ENCODE peak calls at places on chromosomes 7 and 10, in six cellular contexts. K is IMR-90, F is A549, X is HepG2, D is GM12878, Z is SK-N-SH. M is an unnamed sample.

GRCh38 chr7:89966100-89966499 is 188.2 kb upstream of the STEAP1 start:
- DNase-seq in X (no peak), Z (no peak), D (no peak), K (no peak), F (no peak), M (no peak)

GRCh38 chr7:49639068-49639593 is 134.3 kb upstream of the VWC2 start:
- DNase-seq in D (no peak), Z (no peak), K (no peak), F (no peak), X (no peak), M (no peak)

GRCh38 chr10:21173433-21173963 is 276.4 kb upstream of the NEBL start:
- DNase-seq in Z (peak), X (no peak), K (no peak), D (no peak), F (no peak), M (no peak)

GRCh38 chr10:83922246-83922860 is 217.0 kb upstream of the GHITM start:
- DNase-seq in Z (no peak), X (no peak), K (no peak), D (no peak), F (no peak), M (no peak)

GRCh38 chr7:27176343-27176731 is 2.2 kb upstream of the HOXA10 start:
- DNase-seq in F (no peak), Z (no peak), D (no peak), K (no peak), X (no peak), M (no peak)

GRCh38 chr10:52212802-52213510 is 101.1 kb upstream of the DKK1 start:
- DNase-seq in D (no peak), K (no peak), F (no peak), X (peak), Z (no peak), M (no peak)

GRCh38 chr10:31187607-31188210 is 131.3 kb upstream of the ZEB1 start:
- DNase-seq in K (no peak), F (no peak), D (no peak), Z (no peak), X (no peak), M (no peak)

GRCh38 chr7:42348627-42349026 is 111.6 kb upstream of the GLI3 start:
- DNase-seq in Z (peak), D (no peak), F (no peak), X (no peak), K (no peak), M (no peak)

GRCh38 chr10:130771491-130771890 is 540.0 kb downstream of the TCERG1L start:
- DNase-seq in X (no peak), F (no peak), K (no peak), D (no peak), Z (peak), M (no peak)

GRCh38 chr7:133977409-133978274 is 149.5 kb upstream of the LRGUK start:
- DNase-seq in K (no peak), X (no peak), Z (no peak), D (no peak), F (no peak), M (no peak)

GRCh38 chr10:100743626-100744135 is 1.7 kb upstream of the PAX2 start:
- DNase-seq in X (peak), F (peak), Z (peak), K (peak), D (no peak), M (peak)

GRCh38 chr10:110042181-110042580 is 34.4 kb downstream of the ADD3 start:
- DNase-seq in F (no peak), K (peak), X (no peak), D (no peak), Z (no peak), M (no peak)

GRCh38 chr10:48469516-48470020 is 135.3 kb downstream of the ARHGAP22 start:
- DNase-seq in D (no peak), K (no peak), Z (peak), X (no peak), F (no peak), M (no peak)

GRCh38 chr10:93445097-93445960 is 36.8 kb downstream of the MYOF start:
- DNase-seq in F (peak), X (peak), K (peak), Z (peak), D (no peak), M (peak)

GRCh38 chr10:97574374-97575100 is 2.0 kb downstream of the ANKRD2 start:
- DNase-seq in K (peak), F (peak), X (peak), Z (peak), D (no peak), M (no peak)

GRCh38 chr10:82228701-82229100 is 353.7 kb downstream of the NRG3 start:
- DNase-seq in Z (no peak), K (no peak), X (no peak), D (no peak), F (no peak), M (no peak)

GRCh38 chr7:44077061-44077460 is 5.3 kb downstream of the POLM start:
- DNase-seq in F (no peak), K (no peak), D (no peak), Z (no peak), X (no peak), M (no peak)

GRCh38 chr10:11338160-11338844 is 273.1 kb downstream of the USP6NL start:
- DNase-seq in D (no peak), Z (no peak), F (no peak), K (no peak), X (no peak), M (no peak)
- H3K27ac ChIP-seq in D (no peak), Z (no peak), F (no peak), K (no peak), X (no peak), M (no peak)

DNA sequence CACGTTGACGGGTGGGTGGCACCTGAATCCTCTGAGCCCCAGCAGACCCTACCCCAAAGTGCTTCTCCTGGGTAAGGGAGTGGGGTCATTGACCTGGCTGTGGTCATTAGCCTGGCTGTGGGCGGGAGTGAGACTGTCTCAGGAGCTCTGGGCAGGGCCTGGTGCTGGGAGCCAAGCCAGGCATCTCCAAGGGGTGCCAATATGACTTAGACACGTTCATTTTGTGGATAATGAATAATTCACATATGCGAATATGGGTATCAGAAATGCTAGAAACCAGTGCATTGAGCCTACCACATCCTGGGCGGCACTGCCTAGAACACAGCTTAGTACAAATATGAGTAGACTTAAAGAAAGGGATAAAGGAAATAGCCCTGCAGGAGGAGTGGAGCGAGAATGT is 14.4 kb upstream of the SRRM3 start:
- DNase-seq in D (no peak), F (no peak), X (no peak), K (no peak), Z (no peak), M (no peak)
- TF ChIP-seq SMC3 in D (no peak), F (no peak), X (no peak), K (no peak), Z (no peak), M (no peak)

DNA sequence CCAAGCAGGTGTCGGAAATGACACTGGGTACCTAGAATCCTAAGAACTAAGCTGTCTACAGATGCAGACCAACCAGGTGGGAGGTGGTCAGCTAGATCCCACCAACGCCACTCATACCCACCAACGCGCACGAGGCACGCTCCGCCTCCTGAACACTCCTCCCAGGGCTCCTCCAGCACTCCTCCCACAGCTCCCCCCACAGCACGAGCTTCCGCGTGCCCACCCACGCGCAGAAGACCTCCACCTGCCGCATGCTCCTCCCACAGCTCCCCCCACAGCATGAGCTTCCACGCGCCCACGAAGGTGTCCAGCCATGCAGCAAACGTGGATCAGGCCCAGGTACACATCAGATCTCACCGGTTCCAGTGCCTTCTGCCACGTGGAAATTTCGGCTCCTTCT is 196.0 kb downstream of the MAD1L1 start:
- DNase-seq in K (no peak), D (no peak), F (no peak), X (no peak), Z (peak), M (no peak)
- H3K27ac ChIP-seq in K (no peak), D (no peak), F (no peak), X (no peak), Z (no peak), M (no peak)

GRCh38 chr7:66296001-66296521 is 90.9 kb downstream of the TPST1 start:
- DNase-seq in D (peak), K (peak), Z (no peak), F (no peak), X (no peak), M (no peak)
- TF ChIP-seq SMC3 in D (no peak), K (no peak), Z (no peak), F (no peak), X (no peak), M (no peak)

GRCh38 chr10:17785276-17785935 is 23.7 kb upstream of the MRC1 start:
- DNase-seq in F (no peak), D (no peak), Z (no peak), X (no peak), K (no peak), M (no peak)

GRCh38 chr10:17787087-17787942 is 21.8 kb upstream of the MRC1 start:
- DNase-seq in D (no peak), K (peak), Z (no peak), F (no peak), X (no peak), M (no peak)

GRCh38 chr10:17782921-17783665 is 26.1 kb upstream of the MRC1 start:
- DNase-seq in Z (no peak), D (no peak), X (no peak), K (peak), F (no peak), M (no peak)

GRCh38 chr10:17783751-17784150 is 25.4 kb upstream of the MRC1 start:
- DNase-seq in K (no peak), D (no peak), Z (no peak), F (no peak), X (no peak), M (no peak)

GRCh38 chr10:17784701-17785100 is 24.4 kb upstream of the MRC1 start:
- DNase-seq in K (peak), X (no peak), F (no peak), Z (no peak), D (no peak), M (no peak)
- H3K27ac ChIP-seq in K (no peak), X (no peak), F (peak), Z (peak), D (no peak), M (no peak)